ENCODE peak calls at places on chromosomes 5 and 9, in six cellular contexts. K is choroid plexus epithelial cell, Q is fibroblast of pulmonary artery, D is cardiac muscle cell, W is fibroblast of villous mesenchyme, I is heart right ventricle. L is an unnamed sample.

GRCh38 chr9:93827545-93828330 is 127.4 kb downstream of the BARX1 start:
- DNase-seq in K (peak), Q (peak), D (peak), W (peak), I (peak), L (peak)

GRCh38 chr5:96963267-96963666 is 27.4 kb downstream of the LNPEP start:
- DNase-seq in K (peak), Q (peak), D (peak), W (peak), I (peak), L (peak)

GRCh38 chr5:17365756-17366155 is 132.3 kb upstream of the TAF11L2 start:
- DNase-seq in K (peak), Q (no peak), D (no peak), W (peak), I (no peak), L (no peak)

GRCh38 chr5:93676707-93677106 is 64.7 kb downstream of the POU5F2 start:
- DNase-seq in K (no peak), Q (peak), D (peak), W (no peak), I (no peak), L (no peak)

GRCh38 chr5:6979061-6979460 is 265.8 kb downstream of the TENT4A start:
- DNase-seq in K (no peak), Q (no peak), D (no peak), W (no peak), I (no peak), L (no peak)

GRCh38 chr5:44885903-44886302 is 77.2 kb downstream of the MRPS30 start:
- DNase-seq in K (no peak), Q (no peak), D (no peak), W (no peak), I (no peak), L (no peak)

GRCh38 chr9:38620483-38621433 is at the start of gene ANKRD18A:
- DNase-seq in K (peak), Q (peak), D (peak), W (peak), I (peak), L (peak)

GRCh38 chr9:24594234-24594850 is 48.6 kb upstream of the IZUMO3 start:
- DNase-seq in K (no peak), Q (no peak), D (no peak), W (no peak), I (no peak), L (no peak)

GRCh38 chr9:132164604-132165362 is 2.9 kb downstream of the NTNG2 start:
- DNase-seq in K (peak), Q (peak), D (peak), W (peak), I (no peak), L (peak)

GRCh38 chr9:8733096-8733954 is 933.7 kb upstream of the DMAC1 start:
- DNase-seq in K (peak), Q (peak), D (peak), W (peak), I (peak), L (peak)

GRCh38 chr9:109893222-109893621 is 113.2 kb downstream of the PALM2AKAP2 start:
- DNase-seq in K (peak), Q (no peak), D (no peak), W (no peak), I (no peak), L (no peak)

GRCh38 chr9:78828521-78828920 is 531.6 kb downstream of the PSAT1 start:
- DNase-seq in K (no peak), Q (no peak), D (no peak), W (no peak), I (no peak), L (no peak)

GRCh38 chr9:69180670-69181069 is 6.6 kb downstream of the TJP2 start:
- DNase-seq in K (peak), Q (peak), D (peak), W (peak), I (no peak), L (peak)

GRCh38 chr9:28121353-28121752 is 548.1 kb upstream of the C9orf72 start:
- DNase-seq in K (no peak), Q (no peak), D (no peak), W (no peak), I (no peak), L (no peak)

GRCh38 chr9:101028346-101029299 is at the start of gene PLPPR1:
- DNase-seq in K (peak), Q (peak), D (peak), W (peak), I (peak), L (peak)
- H3K4me3 ChIP-seq in K (peak), Q (peak), D (peak), W (peak), I (peak), L (peak)

GRCh38 chr5:178895615-178896571 is at the start of gene ZFP2:
- DNase-seq in K (peak), Q (peak), D (peak), W (peak), I (peak), L (peak)

GRCh38 chr5:178902849-178903248 is 7.1 kb downstream of the ZFP2 start:
- DNase-seq in K (no peak), Q (no peak), D (peak), W (no peak), I (no peak), L (peak)

DNA sequence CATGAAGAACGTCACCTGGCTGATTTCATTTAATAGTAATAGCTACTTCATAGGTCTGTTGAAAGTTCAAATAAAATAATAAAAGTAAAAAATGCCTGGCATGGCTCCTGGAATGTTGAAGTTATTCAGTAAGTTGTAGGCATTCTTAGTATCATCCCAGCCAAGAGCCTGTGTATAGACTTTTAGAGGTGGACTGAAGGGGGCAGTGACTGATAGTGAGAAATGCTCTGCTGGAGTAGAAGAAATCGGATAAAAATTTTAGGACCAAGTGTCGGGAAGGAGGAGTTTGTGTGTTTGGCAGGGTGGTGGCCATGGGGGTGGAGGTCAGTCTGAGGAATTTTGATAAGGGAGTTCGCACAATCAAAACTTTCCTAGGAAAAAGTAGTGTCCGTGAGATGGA is 3.6 kb downstream of the ZFP2 start:
- DNase-seq in K (peak), Q (no peak), D (no peak), W (no peak), I (no peak), L (no peak)
- TF ChIP-seq CTCF in K (peak), Q (no peak), D (no peak), W (no peak), I (no peak), L (peak)

GRCh38 chr9:2021731-2022130 is 6.6 kb downstream of the SMARCA2 start:
- DNase-seq in K (no peak), Q (no peak), D (no peak), W (no peak), I (no peak), L (no peak)
- H3K4me3 ChIP-seq in K (no peak), Q (no peak), D (no peak), W (no peak), I (no peak), L (no peak)

GRCh38 chr5:157308826-157309465 is 43.0 kb downstream of the CYFIP2 start:
- DNase-seq in K (peak), Q (no peak), D (peak), W (peak), I (no peak), L (peak)
- TF ChIP-seq CTCF in K (peak), Q (no peak), D (peak), W (no peak), I (no peak), L (no peak)

DNA sequence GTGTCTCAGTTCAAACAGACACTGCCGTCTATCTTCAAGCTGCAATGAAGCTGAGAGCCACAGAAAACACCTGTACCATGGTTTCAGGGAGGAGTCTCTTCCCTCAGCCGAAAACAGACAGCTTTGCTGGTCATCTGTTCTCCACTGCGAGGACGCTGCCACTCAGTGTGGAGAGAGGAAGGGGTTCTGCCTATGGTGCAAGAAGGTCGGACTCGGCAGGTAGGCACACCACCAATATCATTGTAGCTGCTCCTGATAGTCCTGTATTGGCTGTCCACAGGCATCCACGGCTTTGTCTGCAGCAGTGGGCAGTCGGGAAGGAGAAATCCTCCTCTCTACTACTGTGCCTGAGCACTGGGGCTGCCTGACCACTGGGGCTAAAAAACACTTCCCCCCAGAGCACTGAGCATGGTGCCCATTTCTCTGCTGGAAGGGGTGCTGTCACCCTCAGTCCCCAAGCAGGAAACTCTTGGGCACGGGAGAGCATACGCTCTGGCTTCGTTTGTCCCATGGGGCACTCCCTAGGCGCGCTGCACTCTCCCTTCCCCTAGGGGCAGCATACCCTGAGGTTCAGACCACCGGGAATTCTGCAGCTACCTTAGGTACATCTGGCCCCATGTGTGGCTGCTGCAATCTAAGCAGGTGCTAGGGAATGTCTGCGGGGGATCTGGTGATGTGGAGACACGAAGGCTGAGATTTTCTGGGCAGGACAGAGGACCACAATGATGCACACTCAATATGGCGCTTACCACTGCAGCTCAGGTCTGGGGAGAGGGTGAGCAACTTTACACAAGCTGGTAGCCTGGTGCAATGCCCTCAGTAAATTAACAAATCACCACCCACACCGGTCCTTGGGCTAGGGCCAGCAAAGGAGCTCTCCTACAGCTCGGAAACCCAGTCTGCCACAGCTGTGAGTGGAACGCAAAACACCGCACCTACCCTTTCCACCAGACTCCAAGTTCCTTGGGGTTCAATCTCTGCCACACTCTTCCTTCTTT is 880.9 kb upstream of the SEMA6A start:
- DNase-seq in K (no peak), Q (no peak), D (no peak), W (no peak), I (no peak), L (no peak)
- H3K4me3 ChIP-seq in K (no peak), Q (no peak), D (peak), W (no peak), I (peak), L (no peak)

GRCh38 chr5:142981475-142981874 is 211.3 kb downstream of the ARHGAP26 start:
- DNase-seq in K (no peak), Q (no peak), D (no peak), W (no peak), I (no peak), L (peak)
- TF ChIP-seq CTCF in K (no peak), Q (no peak), D (no peak), W (no peak), I (no peak), L (no peak)

GRCh38 chr9:124016152-124017063 is 4.8 kb downstream of the LHX2 start:
- DNase-seq in K (no peak), Q (no peak), D (no peak), W (no peak), I (no peak), L (no peak)

GRCh38 chr9:124018731-124019697 is 7.4 kb downstream of the LHX2 start:
- DNase-seq in K (no peak), Q (no peak), D (no peak), W (no peak), I (no peak), L (no peak)

GRCh38 chr9:124015661-124016131 is 4.1 kb downstream of the LHX2 start:
- DNase-seq in K (no peak), Q (no peak), D (no peak), W (no peak), I (no peak), L (no peak)

GRCh38 chr9:124017929-124018730 is 6.6 kb downstream of the LHX2 start:
- DNase-seq in K (no peak), Q (no peak), D (no peak), W (no peak), I (no peak), L (no peak)

GRCh38 chr9:124017064-124017928 is 5.7 kb downstream of the LHX2 start:
- DNase-seq in K (no peak), Q (no peak), D (no peak), W (no peak), I (no peak), L (no peak)
- H3K4me3 ChIP-seq in K (no peak), Q (no peak), D (peak), W (no peak), I (peak), L (no peak)

GRCh38 chr5:177429248-177430045 is 3.0 kb downstream of the GRK6 start:
- DNase-seq in K (no peak), Q (no peak), D (peak), W (no peak), I (peak), L (no peak)

GRCh38 chr5:177427211-177427822 is 841 bp downstream of the GRK6 start:
- DNase-seq in K (peak), Q (no peak), D (peak), W (peak), I (no peak), L (no peak)

GRCh38 chr5:177426566-177427210 is at the start of gene GRK6:
- DNase-seq in K (no peak), Q (no peak), D (no peak), W (peak), I (peak), L (peak)

GRCh38 chr5:177428574-177429217 is 2.2 kb downstream of the GRK6 start:
- DNase-seq in K (no peak), Q (no peak), D (no peak), W (no peak), I (no peak), L (no peak)

GRCh38 chr5:177427919-177428573 is 1.6 kb downstream of the GRK6 start:
- DNase-seq in K (no peak), Q (no peak), D (no peak), W (no peak), I (no peak), L (no peak)
- TF ChIP-seq CTCF in K (no peak), Q (no peak), D (no peak), W (no peak), I (no peak), L (no peak)